ENCODE peak calls at places on chromosomes 2 and 18, in eight cellular contexts. S is brain pericyte; E is activated gamma-delta T cell treated with Interleukin-2 at 50 U/mL for 16 hours; P is A549; A is iris pigment epithelial cell; X is effector CD4-positive, alpha-beta T cell; O is HFFc6; U is CD8-positive, alpha-beta memory T cell. L is an unnamed sample.

GRCh38 chr2:183709829-183710228 is 585.6 kb downstream of the NUP35 start:
- DNase-seq in A (no peak), X (no peak), E (no peak), U (no peak), P (peak), S (no peak), O (no peak), L (no peak)

GRCh38 chr2:96502891-96503636 is 2.1 kb downstream of the NEURL3 start:
- DNase-seq in E (no peak), A (no peak), P (no peak), X (no peak), U (no peak), S (no peak), O (no peak), L (no peak)

GRCh38 chr2:69589973-69590652 is 53.4 kb downstream of the AAK1 start:
- DNase-seq in X (no peak), U (no peak), E (no peak), O (no peak), P (no peak), S (no peak), A (peak), L (no peak)

GRCh38 chr2:138516030-138516704 is 14.6 kb downstream of the SPOPL start:
- DNase-seq in E (no peak), O (peak), X (no peak), S (no peak), A (peak), U (no peak), P (peak), L (no peak)

GRCh38 chr2:104788721-104789446 is 65.0 kb upstream of the POU3F3 start:
- DNase-seq in X (no peak), A (no peak), S (no peak), U (no peak), E (no peak), P (no peak), O (no peak), L (no peak)

GRCh38 chr18:31942301-31942998 is 478 bp downstream of the TRAPPC8 start:
- DNase-seq in P (peak), E (no peak), X (no peak), O (peak), U (no peak), A (peak), S (no peak), L (no peak)

GRCh38 chr2:71804251-71804650 is 343.4 kb downstream of the CYP26B1 start:
- DNase-seq in A (no peak), P (no peak), S (no peak), X (no peak), O (peak), U (no peak), E (no peak), L (no peak)

GRCh38 chr18:3867252-3867651 is 417.3 kb downstream of the TGIF1 start:
- DNase-seq in P (no peak), A (no peak), E (no peak), X (no peak), S (no peak), O (no peak), U (no peak), L (no peak)

GRCh38 chr2:29166237-29166630 is 51.0 kb downstream of the CLIP4 start:
- DNase-seq in P (no peak), E (no peak), X (no peak), U (no peak), S (no peak), A (peak), O (no peak), L (no peak)

GRCh38 chr2:196677404-196677803 is 37.9 kb downstream of the CCDC150 start:
- DNase-seq in S (no peak), P (peak), E (no peak), U (no peak), O (peak), X (no peak), A (peak), L (no peak)

GRCh38 chr2:233477548-233478433 is 88.8 kb downstream of the USP40 start:
- DNase-seq in A (no peak), U (no peak), X (no peak), S (no peak), E (no peak), P (no peak), O (no peak), L (no peak)

GRCh38 chr2:121080013-121080772 is 204.8 kb downstream of the TFCP2L1 start:
- DNase-seq in X (peak), E (peak), O (peak), S (no peak), U (no peak), P (peak), A (peak), L (no peak)

GRCh38 chr2:191870744-191871143 is 23.9 kb upstream of the CAVIN2 start:
- DNase-seq in O (no peak), X (no peak), E (no peak), S (no peak), U (no peak), A (no peak), P (peak), L (no peak)

GRCh38 chr2:38446418-38446817 is 69.3 kb upstream of the ATL2 start:
- DNase-seq in O (no peak), X (no peak), A (no peak), E (no peak), S (no peak), P (no peak), U (no peak), L (no peak)

GRCh38 chr2:23772684-23773083 is 154.2 kb downstream of the ATAD2B start:
- DNase-seq in A (no peak), O (no peak), S (no peak), U (no peak), P (no peak), E (no peak), X (no peak), L (no peak)

GRCh38 chr2:25618676-25619075 is 54.7 kb downstream of the DTNB start:
- DNase-seq in X (no peak), U (no peak), S (peak), E (no peak), O (peak), A (peak), P (peak), L (peak)